ENCODE peak calls at places on chromosomes 7 and 10, in ten cellular contexts. M, K, L, D, X, N, Z, V, F and I are unnamed samples. For H3K9me3, the result is how much of the 10 kb centered on the place peaks cover.

GRCh38 chr10:121525276-121526039 is 72.8 kb downstream of the FGFR2 start:
- DNase-seq in M (no peak), K (no peak), L (peak), D (peak), X (no peak), N (no peak), Z (no peak), V (no peak), F (no peak), I (no peak)

GRCh38 chr10:132493756-132494290 is 43.8 kb upstream of the INPP5A start:
- DNase-seq in M (peak), K (no peak), L (no peak), D (no peak), X (peak), N (no peak), Z (peak), V (no peak), F (no peak), I (no peak)

GRCh38 chr10:62728479-62728878 is 76.0 kb upstream of the ADO start:
- DNase-seq in M (no peak), K (no peak), L (no peak), D (no peak), X (no peak), N (no peak), Z (no peak), V (no peak), F (no peak), I (no peak)

GRCh38 chr7:131431289-131431688 is 103.6 kb downstream of the MKLN1 start:
- DNase-seq in M (no peak), K (no peak), L (peak), D (no peak), X (no peak), N (peak), Z (peak), V (no peak), F (no peak), I (no peak)

GRCh38 chr7:8761731-8762130 is 328.3 kb downstream of the NXPH1 start:
- DNase-seq in M (no peak), K (no peak), L (no peak), D (no peak), X (no peak), N (no peak), Z (no peak), V (no peak), F (no peak), I (no peak)

GRCh38 chr10:44067432-44067831 is 317.5 kb downstream of the CXCL12 start:
- DNase-seq in M (no peak), K (no peak), L (no peak), D (no peak), X (no peak), N (no peak), Z (no peak), V (no peak), F (no peak), I (no peak)

GRCh38 chr7:132655071-132655761 is 78.9 kb upstream of the PLXNA4 start:
- DNase-seq in M (peak), K (no peak), L (peak), D (peak), X (peak), N (no peak), Z (peak), V (peak), F (no peak), I (peak)

GRCh38 chr10:72276013-72276387 is 2.3 kb downstream of the DDIT4 start:
- DNase-seq in M (no peak), K (no peak), L (peak), D (peak), X (no peak), N (no peak), Z (no peak), V (no peak), F (no peak), I (no peak)

GRCh38 chr7:93150200-93150835 is 2.1 kb upstream of the SAMD9L start:
- DNase-seq in M (no peak), K (no peak), L (no peak), D (no peak), X (no peak), N (peak), Z (no peak), V (no peak), F (no peak), I (no peak)

GRCh38 chr7:93148135-93148534 is at the start of gene SAMD9L:
- DNase-seq in M (no peak), K (no peak), L (no peak), D (peak), X (no peak), N (peak), Z (no peak), V (no peak), F (no peak), I (no peak)

GRCh38 chr7:93147358-93147757 is 827 bp downstream of the SAMD9L start:
- DNase-seq in M (peak), K (no peak), L (no peak), D (peak), X (no peak), N (peak), Z (peak), V (no peak), F (no peak), I (no peak)

GRCh38 chr7:93146465-93147127 is 1.6 kb downstream of the SAMD9L start:
- DNase-seq in M (no peak), K (no peak), L (no peak), D (no peak), X (no peak), N (no peak), Z (no peak), V (no peak), F (no peak), I (no peak)

DNA sequence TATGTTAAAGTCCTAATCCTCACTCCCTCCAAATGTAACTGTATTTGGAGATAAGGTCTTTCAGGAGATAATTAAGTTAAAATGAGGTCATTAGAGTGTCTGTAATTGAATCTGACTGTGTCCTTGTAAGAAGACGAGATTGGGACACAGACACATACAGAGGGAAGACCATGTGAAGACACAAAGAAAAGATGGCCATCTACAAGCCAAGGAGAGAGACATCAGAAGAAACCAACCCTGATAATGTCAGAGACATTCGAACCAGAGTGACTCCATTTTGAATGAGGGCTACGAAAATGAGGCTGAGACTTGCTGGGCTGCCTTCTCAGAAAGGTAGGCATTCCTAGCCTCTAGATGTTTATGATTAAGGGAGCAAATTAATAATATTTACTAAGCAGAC is 542 bp upstream of the SAMD9L start:
- DNase-seq in M (no peak), K (no peak), L (no peak), D (no peak), X (no peak), N (no peak), Z (no peak), V (no peak), F (no peak), I (no peak)
- H3K27ac ChIP-seq in M (peak), K (no peak), L (peak), D (peak), X (peak), N (no peak), Z (peak), V (no peak), F (no peak), I (peak)

DNA sequence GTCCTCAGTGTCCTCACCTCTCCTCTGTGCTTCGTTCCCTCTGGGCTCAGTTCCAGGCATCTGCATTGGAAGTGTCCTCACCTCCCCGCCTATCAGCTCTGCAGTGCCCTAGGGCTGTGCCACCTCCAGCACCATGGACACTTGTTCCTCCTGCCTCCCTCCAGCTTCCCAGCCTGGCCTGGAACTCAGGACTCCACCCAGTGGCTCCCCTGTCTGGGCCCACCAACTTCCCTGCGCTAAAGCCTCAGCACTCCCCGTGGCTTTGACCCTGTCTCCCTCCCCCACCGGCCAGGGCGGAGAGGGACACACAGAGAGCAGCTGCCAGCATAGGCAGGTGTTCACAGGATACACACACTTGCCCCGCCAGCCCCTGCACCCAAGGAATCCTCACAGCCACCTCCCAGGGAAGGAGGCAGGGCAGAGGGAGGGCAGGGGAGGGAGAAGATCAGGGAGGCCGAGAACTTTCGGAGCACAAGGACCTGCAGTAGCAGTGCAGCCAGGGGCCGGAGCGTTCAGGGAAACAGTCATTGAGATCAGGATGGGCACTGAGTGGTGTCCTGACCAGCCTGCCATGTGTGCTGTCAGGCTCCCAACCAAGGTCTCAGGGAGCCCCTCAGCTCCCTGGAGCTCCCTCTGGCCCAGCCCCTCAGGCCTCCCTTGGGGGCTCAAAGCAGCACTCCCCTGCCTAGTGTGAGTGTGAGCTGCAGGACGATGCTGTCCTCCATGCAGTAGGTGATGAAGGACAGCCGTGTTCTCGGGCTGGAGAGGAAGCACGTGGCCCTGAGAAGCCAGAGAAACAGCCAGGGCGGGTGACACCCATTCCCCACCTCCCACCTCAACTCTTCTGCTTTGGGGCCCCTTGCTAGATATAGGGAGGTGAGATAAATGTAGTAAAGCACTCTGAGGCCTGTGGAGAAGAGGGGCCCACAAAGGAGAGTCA is 31.1 kb downstream of the ANXA8 start:
- DNase-seq in M (peak), K (no peak), L (peak), D (no peak), X (no peak), N (no peak), Z (no peak), V (no peak), F (no peak), I (no peak)
- H3K9me3 ChIP-seq in M (under half), K (under half), L (under half), D (under half), X (under half), N (under half), Z (under half), V (under half), F (under half), I (under half)

DNA sequence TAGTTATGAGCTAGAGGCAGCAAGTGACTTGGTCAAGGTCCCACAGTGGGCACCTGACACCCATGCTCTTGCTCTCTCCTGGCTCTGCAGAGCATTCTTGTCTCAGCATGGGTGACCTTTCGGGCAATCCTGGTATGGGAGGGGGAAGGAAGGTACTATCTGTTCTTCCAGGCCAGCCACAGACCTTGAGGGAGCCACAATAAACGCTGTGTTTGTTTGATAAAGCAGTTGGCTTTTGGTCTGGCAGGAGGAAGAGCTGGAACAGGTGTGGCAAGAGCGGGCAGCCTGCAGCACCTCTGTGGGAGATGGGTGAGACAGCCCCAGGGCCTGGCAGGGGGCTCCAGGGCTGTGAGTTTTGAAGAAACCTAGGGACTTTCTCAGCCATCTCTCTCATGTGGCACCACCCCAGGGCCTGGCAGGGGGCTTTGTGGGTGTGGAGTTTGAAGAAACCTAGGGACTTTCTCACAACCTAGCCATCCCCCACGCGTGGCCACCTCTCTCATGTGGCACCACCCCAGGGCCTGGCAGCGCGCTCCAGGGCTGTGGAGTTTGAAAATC is 11.4 kb downstream of the CLDN3 start:
- DNase-seq in M (no peak), K (no peak), L (peak), D (peak), X (no peak), N (no peak), Z (no peak), V (no peak), F (no peak), I (no peak)
- TF ChIP-seq POLR2A in M (no peak), K (no peak), L (no peak), D (no peak), X (no peak), N (no peak), Z (no peak), V (no peak), F (no peak), I (no peak)

GRCh38 chr10:119505588-119506315 is 36.8 kb downstream of the RGS10 start:
- DNase-seq in M (peak), K (no peak), L (no peak), D (no peak), X (no peak), N (no peak), Z (no peak), V (no peak), F (no peak), I (no peak)
- H3K27ac ChIP-seq in M (no peak), K (no peak), L (no peak), D (no peak), X (no peak), N (no peak), Z (no peak), V (no peak), F (no peak), I (no peak)

GRCh38 chr7:63024446-63024845 is 974.2 kb upstream of the ZNF722 start:
- DNase-seq in M (no peak), K (no peak), L (no peak), D (no peak), X (no peak), N (no peak), Z (no peak), V (no peak), F (no peak), I (no peak)
- H3K9me3 ChIP-seq in M (under half), K (half or more), L (under half), D (under half), X (under half), N (under half), Z (under half), V (half or more), F (under half), I (under half)